ENCODE peak calls at places on chromosomes 3 and 15, in eight cellular contexts. M is HCT116, T is gastrocnemius medialis, B is upper lobe of left lung, K is stomach, V is heart left ventricle, G is tibial nerve, J is A549. W is an unnamed sample.

GRCh38 chr3:101159478-101159877 is 160.9 kb downstream of the IMPG2 start:
- DNase-seq in M (no peak), T (no peak), B (no peak), K (no peak), V (no peak), G (no peak), J (no peak), W (no peak)

GRCh38 chr3:69499899-69500316 is 114.0 kb upstream of the FRMD4B start:
- DNase-seq in M (no peak), T (peak), B (peak), K (no peak), V (peak), G (peak), J (no peak), W (peak)

GRCh38 chr15:38690737-38691332 is 126.2 kb upstream of the RASGRP1 start:
- DNase-seq in M (peak), T (peak), B (peak), K (peak), V (no peak), G (peak), J (no peak), W (peak)

GRCh38 chr3:195173696-195174095 is 97.3 kb downstream of the XXYLT1 start:
- DNase-seq in M (no peak), T (no peak), B (no peak), K (no peak), V (no peak), G (no peak), J (no peak), W (peak)

GRCh38 chr15:90683371-90683770 is 33.8 kb upstream of the BLM start:
- DNase-seq in M (no peak), T (no peak), B (no peak), K (no peak), V (no peak), G (no peak), J (no peak), W (no peak)

GRCh38 chr3:193040836-193041672 is 123.4 kb upstream of the MB21D2 start:
- DNase-seq in M (peak), T (no peak), B (no peak), K (no peak), V (no peak), G (no peak), J (peak), W (no peak)

GRCh38 chr3:122921791-122922651 is 105.5 kb downstream of the SEMA5B start:
- DNase-seq in M (no peak), T (no peak), B (peak), K (no peak), V (no peak), G (no peak), J (peak), W (peak)

GRCh38 chr15:63219196-63219719 is 29.9 kb downstream of the RAB8B start:
- DNase-seq in M (no peak), T (no peak), B (no peak), K (no peak), V (no peak), G (no peak), J (no peak), W (no peak)

GRCh38 chr3:186267758-186268157 is 94.3 kb downstream of the DGKG start:
- DNase-seq in M (no peak), T (no peak), B (no peak), K (no peak), V (no peak), G (no peak), J (no peak), W (no peak)

GRCh38 chr3:109154989-109155388 is 18.5 kb downstream of the C3orf85 start:
- DNase-seq in M (no peak), T (no peak), B (no peak), K (no peak), V (no peak), G (no peak), J (no peak), W (no peak)

GRCh38 chr3:187165144-187165543 is 25.8 kb upstream of the RPL39L start:
- DNase-seq in M (peak), T (peak), B (no peak), K (no peak), V (no peak), G (no peak), J (peak), W (peak)

GRCh38 chr3:90091557-90091956 is 984.1 kb downstream of the EPHA3 start:
- DNase-seq in M (no peak), T (no peak), B (no peak), K (no peak), V (no peak), G (no peak), J (no peak), W (no peak)

GRCh38 chr3:124557433-124558232 is 172.6 kb upstream of the UMPS start:
- DNase-seq in M (no peak), T (no peak), B (no peak), K (peak), V (no peak), G (no peak), J (no peak), W (no peak)

GRCh38 chr15:40293006-40293405 is 10.1 kb upstream of the ANKRD63 start:
- DNase-seq in M (no peak), T (no peak), B (no peak), K (no peak), V (no peak), G (no peak), J (no peak), W (no peak)

GRCh38 chr15:20357139-20358065 is 184.2 kb downstream of the GOLGA6L6 start:
- DNase-seq in M (no peak), T (no peak), B (peak), K (peak), V (peak), G (no peak), J (no peak), W (peak)

GRCh38 chr3:13578246-13578645 is 29.3 kb downstream of the FBLN2 start:
- DNase-seq in M (no peak), T (no peak), B (no peak), K (no peak), V (no peak), G (no peak), J (no peak), W (no peak)

GRCh38 chr3:8595935-8596262 is 48.7 kb downstream of the SSUH2 start:
- DNase-seq in M (no peak), T (no peak), B (no peak), K (no peak), V (no peak), G (no peak), J (no peak), W (no peak)

GRCh38 chr15:39165026-39165706 is 415.7 kb upstream of the THBS1 start:
- DNase-seq in M (no peak), T (no peak), B (no peak), K (no peak), V (no peak), G (no peak), J (no peak), W (no peak)

GRCh38 chr3:95227092-95227491 is 1164.2 kb downstream of the NSUN3 start:
- DNase-seq in M (no peak), T (no peak), B (no peak), K (no peak), V (no peak), G (no peak), J (no peak), W (no peak)

GRCh38 chr3:120418866-120419490 is 31.8 kb downstream of the FSTL1 start:
- DNase-seq in M (peak), T (peak), B (peak), K (peak), V (no peak), G (no peak), J (peak), W (no peak)

GRCh38 chr3:17518189-17519059 is 224.0 kb downstream of the TBC1D5 start:
- DNase-seq in M (no peak), T (no peak), B (peak), K (no peak), V (peak), G (no peak), J (no peak), W (no peak)

GRCh38 chr3:52896613-52897012 is 735 bp downstream of the STIMATE start:
- DNase-seq in M (no peak), T (no peak), B (peak), K (no peak), V (no peak), G (no peak), J (no peak), W (no peak)

GRCh38 chr3:171028779-171029232 is 2.3 kb upstream of the SLC2A2 start:
- DNase-seq in M (no peak), T (no peak), B (no peak), K (no peak), V (no peak), G (no peak), J (no peak), W (no peak)
- H3K4me3 ChIP-seq in M (no peak), T (peak), B (peak), K (peak), V (peak), G (peak), J (no peak), W (no peak)

GRCh38 chr3:30606301-30607031 is at the start of gene TGFBR2:
- DNase-seq in M (peak), T (peak), B (peak), K (peak), V (peak), G (peak), J (peak), W (peak)
- TF ChIP-seq POLR2A in M (no peak), T (peak), B (no peak), K (no peak), V (no peak), G (peak), J (peak), W (no peak)

GRCh38 chr3:10160925-10161324 is 3.8 kb upstream of the IRAK2 start:
- DNase-seq in M (no peak), T (no peak), B (no peak), K (no peak), V (no peak), G (no peak), J (no peak), W (no peak)
- TF ChIP-seq CTCF in M (no peak), T (no peak), B (no peak), K (no peak), V (no peak), G (no peak), J (no peak), W (no peak)

GRCh38 chr3:160778480-160778879 is 22.4 kb downstream of the PPM1L start:
- DNase-seq in M (no peak), T (no peak), B (no peak), K (no peak), V (no peak), G (no peak), J (no peak), W (no peak)
- H3K4me3 ChIP-seq in M (no peak), T (no peak), B (no peak), K (no peak), V (no peak), G (no peak), J (no peak), W (no peak)

GRCh38 chr15:48064435-48064834 is 56.4 kb upstream of the SLC24A5 start:
- DNase-seq in M (no peak), T (no peak), B (no peak), K (no peak), V (no peak), G (no peak), J (no peak), W (no peak)
- TF ChIP-seq POLR2A in M (no peak), T (no peak), B (no peak), K (no peak), V (no peak), G (no peak), J (no peak), W (no peak)